ENCODE peak calls at places on chromosomes 11 and 22, in five cellular contexts. D is stomach, P is NCI-H1092 treated with DMSO at 0.1 percent for 48 hours, Y is HEK293T, H is left colon. A is an unnamed sample.

GRCh38 chr11:93585758-93586157 is 42.6 kb upstream of the SMCO4 start:
- DNase-seq in D (peak; percentile 57), P (no peak), Y (no peak), H (no peak), A (no peak)

GRCh38 chr11:9697766-9698165 is 33.9 kb downstream of the SWAP70 start:
- DNase-seq in P (no peak), Y (no peak), H (no peak), D (no peak), A (no peak)

GRCh38 chr11:40384991-40385390 is 1074.5 kb downstream of the LRRC4C start:
- DNase-seq in H (no peak), D (no peak), Y (no peak), P (no peak), A (no peak)

GRCh38 chr22:45529097-45529496 is 26.4 kb downstream of the FBLN1 start:
- DNase-seq in P (no peak), H (no peak), D (no peak), Y (no peak), A (no peak)

GRCh38 chr11:66336234-66337102 is at the start of gene RIN1:
- DNase-seq in H (peak; percentile 79), Y (no peak), P (peak; percentile 53), D (peak; percentile 75), A (peak; percentile 82)

GRCh38 chr22:28268845-28269244 is 349.8 kb upstream of the PITPNB start:
- DNase-seq in D (no peak), H (no peak), P (no peak), Y (no peak), A (no peak)

GRCh38 chr22:21587803-21588611 is 20.5 kb downstream of the UBE2L3 start:
- DNase-seq in Y (no peak), D (no peak), P (no peak), H (no peak), A (no peak)

GRCh38 chr11:17954395-17955252 is 58.2 kb downstream of the SERGEF start:
- DNase-seq in H (no peak), D (no peak), Y (no peak), P (no peak), A (no peak)

GRCh38 chr11:104968856-104969776 is 742 bp upstream of the CASP4 start:
- DNase-seq in H (peak; percentile 34), D (no peak), P (peak; percentile 54), Y (no peak), A (peak; percentile 50)

GRCh38 chr11:116650052-116650451 is 122.7 kb downstream of the BUD13 start:
- DNase-seq in H (no peak), P (no peak), D (no peak), Y (no peak), A (no peak)

GRCh38 chr11:129333873-129334272 is 41.8 kb upstream of the BARX2 start:
- DNase-seq in Y (no peak), D (no peak), H (no peak), P (no peak), A (no peak)

GRCh38 chr22:27614291-27615007 is 187.1 kb downstream of the MN1 start:
- DNase-seq in D (no peak), P (no peak), H (no peak), Y (no peak), A (no peak)

GRCh38 chr11:128904303-128904871 is 13.2 kb downstream of the KCNJ5 start:
- DNase-seq in H (no peak), D (no peak), P (no peak), Y (no peak), A (no peak)

A was measured in mucosa of descending colon.